ENCODE peak calls at places on chromosomes 12 and 14, in six cellular contexts. F is GM12892, T is anterior cingulate cortex, B is GM19239, H is NCI-H1694 treated with DMSO at 0.1 percent for 48 hours, V is neural progenitor cell. O is an unnamed sample.

GRCh38 chr12:4240161-4240783 is 33.3 kb upstream of the CCND2 start:
- DNase-seq in V (no peak), B (no peak), T (no peak), F (no peak), H (no peak), O (no peak)

GRCh38 chr12:52206309-52207040 is 14.7 kb upstream of the KRT80 start:
- DNase-seq in T (no peak), V (no peak), H (no peak), B (no peak), F (no peak), O (peak; percentile 5)

GRCh38 chr12:46523863-46524770 is 151.5 kb upstream of the SLC38A2 start:
- DNase-seq in F (no peak), H (no peak), B (no peak), V (no peak), T (no peak), O (no peak)

GRCh38 chr12:47316609-47317049 is 236.9 kb upstream of the AMIGO2 start:
- DNase-seq in T (no peak), V (no peak), B (no peak), F (no peak), H (no peak), O (no peak)

GRCh38 chr14:104389326-104390220 is 190.0 kb upstream of the C14orf180 start:
- DNase-seq in T (no peak), H (no peak), F (no peak), B (peak; percentile 7), V (no peak), O (no peak)

GRCh38 chr14:102508410-102508773 is 1.2 kb downstream of the ANKRD9 start:
- DNase-seq in H (no peak), F (no peak), V (no peak), B (no peak), T (no peak), O (peak; percentile 97)

GRCh38 chr14:28773917-28774691 is 7.5 kb downstream of the FOXG1 start:
- DNase-seq in V (peak; percentile 92), F (no peak), T (no peak), B (no peak), H (peak; percentile 93), O (no peak)

GRCh38 chr12:66061557-66062279 is 68.8 kb downstream of the LLPH start:
- DNase-seq in B (no peak), T (no peak), H (no peak), F (no peak), V (peak; percentile 50), O (no peak)

GRCh38 chr14:90535556-90535930 is 138.7 kb downstream of the CALM1 start:
- DNase-seq in T (no peak), F (no peak), B (no peak), H (no peak), V (no peak), O (no peak)

GRCh38 chr14:77554207-77554606 is 55.6 kb upstream of the ISM2 start:
- DNase-seq in F (no peak), B (no peak), H (no peak), V (no peak), T (no peak), O (no peak)

GRCh38 chr14:65937079-65937803 is 524.7 kb downstream of the FUT8 start:
- DNase-seq in F (no peak), T (no peak), V (no peak), B (no peak), H (no peak), O (no peak)

GRCh38 chr12:126914170-126914796 is 1352.7 kb upstream of the TMEM132C start:
- DNase-seq in F (no peak), V (no peak), H (no peak), B (no peak), T (no peak), O (no peak)

GRCh38 chr12:104562763-104563162 is 106.0 kb downstream of the CHST11 start:
- DNase-seq in V (no peak), B (no peak), T (no peak), F (no peak), H (no peak), O (no peak)

GRCh38 chr12:62899568-62900390 is 35.2 kb downstream of the PPM1H start:
- DNase-seq in V (no peak), B (no peak), H (no peak), T (no peak), F (no peak), O (no peak)

GRCh38 chr12:31715283-31715825 is 13.5 kb downstream of the AMN1 start:
- DNase-seq in F (peak; percentile 24), H (no peak), B (peak; percentile 28), T (no peak), V (no peak), O (no peak)

GRCh38 chr14:50839048-50839447 is 8.1 kb upstream of the NIN start:
- DNase-seq in F (no peak), H (no peak), B (no peak), T (no peak), V (no peak), O (no peak)

GRCh38 chr12:112140728-112141127 is 15.4 kb downstream of the TRAFD1 start:
- DNase-seq in V (no peak), B (no peak), H (no peak), T (no peak), F (no peak), O (no peak)

GRCh38 chr12:56256326-56256960 is 1.7 kb downstream of the ANKRD52 start:
- DNase-seq in V (peak; percentile 27), F (no peak), B (no peak), T (no peak), H (no peak), O (no peak)

GRCh38 chr14:50333010-50333409 is 20.9 kb downstream of the DMAC2L start:
- DNase-seq in T (no peak), F (no peak), B (no peak), V (no peak), H (no peak), O (no peak)

GRCh38 chr14:67517083-67517482 is 16.0 kb upstream of the PLEKHH1 start:
- DNase-seq in V (peak; percentile 74), T (peak; percentile 52), B (no peak), F (no peak), H (no peak), O (peak; percentile 72)

GRCh38 chr14:100081997-100082625 is 16.9 kb downstream of the EVL start:
- DNase-seq in V (no peak), F (no peak), B (no peak), T (no peak), H (no peak), O (no peak)

GRCh38 chr12:109921982-109922381 is 21.9 kb downstream of the TCHP start:
- DNase-seq in V (no peak), T (no peak), F (no peak), H (no peak), B (no peak), O (no peak)

GRCh38 chr12:130286741-130287140 is 50.9 kb upstream of the PIWIL1 start:
- DNase-seq in F (no peak), B (no peak), T (no peak), V (no peak), H (no peak), O (no peak)

GRCh38 chr12:56687225-56688128 is 607 bp downstream of the PTGES3 start:
- DNase-seq in T (peak; percentile 51), H (no peak), F (peak; percentile 23), B (no peak), V (peak; percentile 48), O (no peak)

GRCh38 chr12:227923-228845 is 14.2 kb upstream of the SLC6A12 start:
- DNase-seq in B (no peak), V (no peak), H (no peak), T (no peak), F (no peak), O (no peak)

GRCh38 chr12:6734506-6735082 is 10.7 kb downstream of the COPS7A start:
- DNase-seq in V (no peak), F (no peak), H (no peak), T (no peak), B (no peak), O (no peak)

GRCh38 chr14:23432102-23432925 is 3.1 kb downstream of the MYH7 start:
- DNase-seq in V (no peak), B (no peak), F (no peak), T (no peak), H (no peak), O (no peak)

GRCh38 chr14:90815817-90816662 is at the start of gene TTC7B:
- DNase-seq in V (peak; percentile 86), T (no peak), B (peak; percentile 90), H (peak; percentile 19), F (peak; percentile 79), O (peak; percentile 98)

GRCh38 chr14:59464651-59465569 is at the start of gene GPR135:
- DNase-seq in H (peak; percentile 39), T (peak; percentile 60), F (peak; percentile 62), B (peak; percentile 62), V (peak; percentile 89), O (peak; percentile 67)

GRCh38 chr12:91052021-91052420 is 5.8 kb downstream of the KERA start:
- DNase-seq in V (no peak), T (no peak), B (no peak), H (no peak), F (no peak), O (no peak)

GRCh38 chr12:106301611-106302321 is 767 bp upstream of the TCP11L2 start:
- DNase-seq in T (no peak), V (peak; percentile 50), H (peak; percentile 43), B (peak; percentile 45), F (peak; percentile 19), O (peak; percentile 24)

GRCh38 chr12:96193725-96194571 is at the start of gene ELK3:
- DNase-seq in V (peak; percentile 71), F (peak; percentile 46), H (peak; percentile 5), T (peak; percentile 17), B (peak; percentile 74), O (peak; percentile 79)